ENCODE peak calls at places on chromosomes 16 and 17, in four cellular contexts. One of them, this sample, is unnamed. For H3K27me3, the result is how much of the 10 kb centered on the place peaks cover.

GRCh38 chr17:47270946-47271705 is 17.5 kb downstream of the ITGB3 start:
- DNase-seq in body of pancreas: no peak
- DNase-seq in tibial nerve: no peak
- DNase-seq in upper lobe of left lung: no peak
- DNase-seq in this sample: no peak

GRCh38 chr17:57662644-57663308 is 82.3 kb downstream of the CCDC182 start:
- DNase-seq in body of pancreas: peak
- DNase-seq in tibial nerve: peak
- DNase-seq in upper lobe of left lung: peak
- DNase-seq in this sample: peak

GRCh38 chr17:15171433-15172047 is 93.6 kb downstream of the PMP22 start:
- DNase-seq in body of pancreas: peak
- DNase-seq in tibial nerve: peak
- DNase-seq in upper lobe of left lung: peak
- DNase-seq in this sample: no peak

GRCh38 chr16:56763305-56763916 is 33.5 kb downstream of the NUP93 start:
- DNase-seq in body of pancreas: no peak
- DNase-seq in tibial nerve: no peak
- DNase-seq in upper lobe of left lung: no peak
- DNase-seq in this sample: no peak

GRCh38 chr16:58661199-58661830 is 23.3 kb downstream of the SLC38A7 start:
- DNase-seq in body of pancreas: peak
- DNase-seq in tibial nerve: no peak
- DNase-seq in upper lobe of left lung: peak
- DNase-seq in this sample: no peak

GRCh38 chr16:1154887-1155331 is 2.0 kb downstream of the CACNA1H start:
- DNase-seq in body of pancreas: no peak
- DNase-seq in tibial nerve: no peak
- DNase-seq in upper lobe of left lung: no peak
- DNase-seq in this sample: no peak

GRCh38 chr16:56722200-56722842 is 7.6 kb upstream of the NUP93 start:
- DNase-seq in body of pancreas: no peak
- DNase-seq in tibial nerve: no peak
- DNase-seq in upper lobe of left lung: no peak
- DNase-seq in this sample: no peak

GRCh38 chr17:19705771-19706770 is 10.3 kb downstream of the SLC47A2 start:
- DNase-seq in body of pancreas: no peak
- DNase-seq in tibial nerve: no peak
- DNase-seq in upper lobe of left lung: no peak
- DNase-seq in this sample: no peak

GRCh38 chr17:31823014-31823413 is 36.0 kb downstream of the COPRS start:
- DNase-seq in body of pancreas: no peak
- DNase-seq in tibial nerve: no peak
- DNase-seq in upper lobe of left lung: no peak
- DNase-seq in this sample: no peak

GRCh38 chr17:28734712-28735241 is 6.2 kb downstream of the NEK8 start:
- DNase-seq in body of pancreas: no peak
- DNase-seq in tibial nerve: no peak
- DNase-seq in upper lobe of left lung: no peak
- DNase-seq in this sample: no peak

GRCh38 chr16:67183-67791 is 5.1 kb downstream of the RHBDF1 start:
- DNase-seq in body of pancreas: no peak
- DNase-seq in tibial nerve: no peak
- DNase-seq in upper lobe of left lung: no peak
- DNase-seq in this sample: no peak

GRCh38 chr17:13833921-13834320 is 232.2 kb upstream of the HS3ST3A1 start:
- DNase-seq in body of pancreas: no peak
- DNase-seq in tibial nerve: no peak
- DNase-seq in upper lobe of left lung: no peak
- DNase-seq in this sample: no peak

GRCh38 chr16:56950881-56951771 is 10.6 kb upstream of the CETP start:
- DNase-seq in body of pancreas: peak
- DNase-seq in tibial nerve: no peak
- DNase-seq in upper lobe of left lung: peak
- DNase-seq in this sample: no peak

GRCh38 chr17:65576939-65577338 is 15.5 kb upstream of the AXIN2 start:
- DNase-seq in body of pancreas: no peak
- DNase-seq in tibial nerve: no peak
- DNase-seq in upper lobe of left lung: no peak
- DNase-seq in this sample: no peak
- TF ChIP-seq POLR2A in body of pancreas: no peak
- TF ChIP-seq POLR2A in tibial nerve: no peak
- TF ChIP-seq POLR2A in upper lobe of left lung: no peak
- TF ChIP-seq POLR2A in this sample: no peak

DNA sequence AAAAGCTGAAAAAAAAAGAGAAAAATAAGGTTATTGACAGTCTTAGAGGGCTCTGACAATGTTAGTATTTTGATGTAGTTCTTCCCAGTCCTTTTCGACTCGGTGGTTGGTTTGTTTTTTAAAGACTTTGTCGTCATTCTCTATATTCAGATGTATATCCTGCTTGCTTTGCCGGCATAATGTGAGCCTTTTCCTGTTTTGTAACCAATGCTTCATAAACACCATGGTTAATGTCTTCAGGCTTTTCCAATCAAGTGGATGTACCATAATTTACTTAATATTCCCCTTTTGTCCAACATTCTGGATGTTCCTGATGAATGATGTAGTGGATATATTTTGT is 45.4 kb downstream of the RAI1 start:
- DNase-seq in body of pancreas: no peak
- DNase-seq in tibial nerve: no peak
- DNase-seq in upper lobe of left lung: no peak
- DNase-seq in this sample: no peak
- H3K27me3 ChIP-seq in body of pancreas: under half
- H3K27me3 ChIP-seq in tibial nerve: under half
- H3K27me3 ChIP-seq in upper lobe of left lung: under half
- H3K27me3 ChIP-seq in this sample: under half

GRCh38 chr17:73348018-73348823 is 36.4 kb upstream of the CDC42EP4 start:
- DNase-seq in body of pancreas: no peak
- DNase-seq in tibial nerve: no peak
- DNase-seq in upper lobe of left lung: no peak
- DNase-seq in this sample: no peak
- H3K27ac ChIP-seq in body of pancreas: no peak
- H3K27ac ChIP-seq in tibial nerve: peak
- H3K27ac ChIP-seq in upper lobe of left lung: no peak
- H3K27ac ChIP-seq in this sample: peak

GRCh38 chr16:47461598-47462266 is 601 bp downstream of the PHKB start:
- DNase-seq in body of pancreas: peak
- DNase-seq in tibial nerve: no peak
- DNase-seq in upper lobe of left lung: peak
- DNase-seq in this sample: no peak

GRCh38 chr16:47460301-47460754 is 535 bp downstream of the ITFG1 start:
- DNase-seq in body of pancreas: peak
- DNase-seq in tibial nerve: no peak
- DNase-seq in upper lobe of left lung: no peak
- DNase-seq in this sample: no peak

GRCh38 chr16:47458331-47458730 is 2.5 kb downstream of the ITFG1 start:
- DNase-seq in body of pancreas: no peak
- DNase-seq in tibial nerve: no peak
- DNase-seq in upper lobe of left lung: no peak
- DNase-seq in this sample: no peak

GRCh38 chr16:47459603-47460002 is 1.3 kb downstream of the ITFG1 start:
- DNase-seq in body of pancreas: no peak
- DNase-seq in tibial nerve: no peak
- DNase-seq in upper lobe of left lung: no peak
- DNase-seq in this sample: no peak

DNA sequence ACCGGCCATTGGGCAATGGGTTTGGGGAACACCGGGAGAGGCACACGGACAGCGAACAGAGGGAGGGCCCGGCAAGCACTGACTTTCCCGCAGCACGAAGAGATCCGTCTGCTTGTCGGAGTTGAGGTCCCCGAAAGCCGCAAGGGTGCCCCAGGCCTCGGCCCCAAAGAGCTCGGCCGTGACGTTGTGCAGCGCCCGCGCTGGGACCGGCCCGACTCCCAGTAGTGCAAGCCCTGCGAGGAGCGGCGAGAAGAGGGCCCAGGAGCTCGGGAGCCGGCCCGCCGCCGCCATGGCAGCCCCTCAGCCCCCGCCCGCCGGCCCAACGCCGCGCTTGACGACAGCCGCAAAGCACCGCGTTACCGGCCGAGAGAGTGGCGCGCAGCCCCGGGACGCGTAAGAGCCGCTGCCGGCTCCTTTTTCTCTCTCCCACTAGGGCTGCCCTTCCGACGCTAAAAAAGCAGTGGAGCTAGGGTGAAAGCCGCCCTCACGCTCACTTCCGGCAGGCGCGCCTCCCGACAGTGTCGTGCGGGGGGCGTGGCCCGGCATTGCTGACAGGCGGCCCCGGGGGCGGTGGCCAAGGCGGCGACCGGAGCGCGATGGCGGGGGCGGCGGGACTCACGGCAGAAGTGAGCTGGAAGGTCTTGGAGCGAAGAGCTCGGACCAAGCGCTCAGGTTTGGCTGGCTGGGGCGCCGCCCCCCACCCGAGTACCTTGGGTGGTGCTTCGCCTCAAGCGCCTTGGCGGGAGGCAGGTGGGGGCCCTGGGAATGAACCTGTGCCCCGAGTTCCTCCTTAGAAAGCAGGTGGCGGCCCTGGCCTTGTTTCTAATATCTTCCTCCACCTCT is at the start of the genes ITFG1 and PHKB:
- DNase-seq in body of pancreas: peak
- DNase-seq in tibial nerve: peak
- DNase-seq in upper lobe of left lung: peak
- DNase-seq in this sample: peak
- TF ChIP-seq POLR2A in body of pancreas: peak
- TF ChIP-seq POLR2A in tibial nerve: no peak
- TF ChIP-seq POLR2A in upper lobe of left lung: peak
- TF ChIP-seq POLR2A in this sample: no peak

GRCh38 chr16:87068751-87069150 is 248.4 kb downstream of the C16orf95 start:
- DNase-seq in body of pancreas: no peak
- DNase-seq in tibial nerve: no peak
- DNase-seq in upper lobe of left lung: no peak
- DNase-seq in this sample: no peak
- H3K27me3 ChIP-seq in body of pancreas: under half
- H3K27me3 ChIP-seq in tibial nerve: under half
- H3K27me3 ChIP-seq in upper lobe of left lung: under half
- H3K27me3 ChIP-seq in this sample: under half

GRCh38 chr17:81536299-81537290 is 8.4 kb downstream of the FSCN2 start:
- DNase-seq in body of pancreas: peak
- DNase-seq in tibial nerve: no peak
- DNase-seq in upper lobe of left lung: peak
- DNase-seq in this sample: no peak
- H3K27ac ChIP-seq in body of pancreas: peak
- H3K27ac ChIP-seq in tibial nerve: no peak
- H3K27ac ChIP-seq in upper lobe of left lung: no peak
- H3K27ac ChIP-seq in this sample: no peak

GRCh38 chr16:28320023-28320561 is 27.8 kb downstream of the SBK1 start:
- DNase-seq in body of pancreas: no peak
- DNase-seq in tibial nerve: no peak
- DNase-seq in upper lobe of left lung: no peak
- DNase-seq in this sample: no peak

GRCh38 chr16:28320741-28321140 is 28.4 kb downstream of the SBK1 start:
- DNase-seq in body of pancreas: no peak
- DNase-seq in tibial nerve: no peak
- DNase-seq in upper lobe of left lung: no peak
- DNase-seq in this sample: no peak

GRCh38 chr16:28317040-28317880 is 24.9 kb downstream of the SBK1 start:
- DNase-seq in body of pancreas: peak
- DNase-seq in tibial nerve: no peak
- DNase-seq in upper lobe of left lung: peak
- DNase-seq in this sample: no peak

GRCh38 chr16:28318042-28318597 is 25.8 kb downstream of the SBK1 start:
- DNase-seq in body of pancreas: no peak
- DNase-seq in tibial nerve: no peak
- DNase-seq in upper lobe of left lung: no peak
- DNase-seq in this sample: no peak

GRCh38 chr16:28319476-28320022 is 27.2 kb downstream of the SBK1 start:
- DNase-seq in body of pancreas: no peak
- DNase-seq in tibial nerve: no peak
- DNase-seq in upper lobe of left lung: no peak
- DNase-seq in this sample: no peak
- TF ChIP-seq POLR2A in body of pancreas: no peak
- TF ChIP-seq POLR2A in tibial nerve: no peak
- TF ChIP-seq POLR2A in upper lobe of left lung: no peak
- TF ChIP-seq POLR2A in this sample: no peak